ENCODE peak calls at places on chromosomes 13 and 19, in ten cellular contexts. F is body of pancreas, O is HL-60, J is left ventricle myocardium inferior, D is adrenal gland, L is HCT116, A is ovary, R is cardiac muscle cell, N is A549, U is heart left ventricle. C is an unnamed sample.

GRCh38 chr13:65112123-65113075 is 2117.7 kb downstream of the PCDH9 start:
- DNase-seq in F (no peak), O (no peak), J (no peak), D (no peak), L (no peak), A (no peak), R (no peak), N (no peak), U (no peak), C (no peak)

GRCh38 chr13:98837896-98838295 is 85.4 kb upstream of the SLC15A1 start:
- DNase-seq in F (no peak), O (no peak), J (no peak), D (no peak), L (no peak), A (no peak), R (no peak), N (no peak), U (no peak), C (no peak)

GRCh38 chr13:114338959-114339358 is 24.7 kb downstream of the CHAMP1 start:
- DNase-seq in F (no peak), O (no peak), J (no peak), D (no peak), L (no peak), A (no peak), R (no peak), N (no peak), U (no peak), C (no peak)

GRCh38 chr13:76667551-76667950 is 218.7 kb downstream of the KCTD12 start:
- DNase-seq in F (peak), O (peak), J (no peak), D (no peak), L (no peak), A (no peak), R (peak), N (no peak), U (no peak), C (no peak)

GRCh38 chr13:71618154-71618553 is 248.8 kb downstream of the DACH1 start:
- DNase-seq in F (no peak), O (no peak), J (no peak), D (no peak), L (no peak), A (no peak), R (peak), N (no peak), U (no peak), C (no peak)

GRCh38 chr19:28333909-28334308 is 879.0 kb downstream of the UQCRFS1 start:
- DNase-seq in F (no peak), O (no peak), J (no peak), D (no peak), L (no peak), A (no peak), R (no peak), N (no peak), U (no peak), C (no peak)

GRCh38 chr19:11181488-11181887 is 15.9 kb downstream of the KANK2 start:
- DNase-seq in F (no peak), O (no peak), J (no peak), D (no peak), L (no peak), A (no peak), R (no peak), N (no peak), U (no peak), C (no peak)

GRCh38 chr19:50432221-50432626 is 468 bp upstream of the MYBPC2 start:
- DNase-seq in F (no peak), O (no peak), J (no peak), D (peak), L (no peak), A (peak), R (peak), N (no peak), U (peak), C (no peak)

GRCh38 chr13:102017248-102017647 is 384.6 kb downstream of the FGF14 start:
- DNase-seq in F (no peak), O (no peak), J (no peak), D (no peak), L (no peak), A (no peak), R (no peak), N (no peak), U (no peak), C (no peak)

GRCh38 chr13:26721251-26721939 is 39.2 kb downstream of the GPR12 start:
- DNase-seq in F (no peak), O (peak), J (no peak), D (no peak), L (no peak), A (no peak), R (no peak), N (no peak), U (no peak), C (no peak)

GRCh38 chr13:68234278-68234677 is 1004.1 kb upstream of the PCDH9 start:
- DNase-seq in F (no peak), O (no peak), J (no peak), D (no peak), L (no peak), A (no peak), R (no peak), N (no peak), U (no peak), C (no peak)

GRCh38 chr19:16603090-16603489 is 24.9 kb downstream of the MED26 start:
- DNase-seq in F (no peak), O (no peak), J (no peak), D (no peak), L (no peak), A (no peak), R (peak), N (no peak), U (no peak), C (no peak)
- H3K27ac ChIP-seq in F (no peak), O (no peak), J (no peak), D (no peak), L (no peak), A (no peak), R (no peak), N (no peak), U (no peak), C (no peak)

GRCh38 chr19:36331353-36332228 is 47.4 kb downstream of the ZFP14 start:
- DNase-seq in F (peak), O (no peak), J (peak), D (peak), L (no peak), A (peak), R (peak), N (peak), U (peak), C (peak)

DNA sequence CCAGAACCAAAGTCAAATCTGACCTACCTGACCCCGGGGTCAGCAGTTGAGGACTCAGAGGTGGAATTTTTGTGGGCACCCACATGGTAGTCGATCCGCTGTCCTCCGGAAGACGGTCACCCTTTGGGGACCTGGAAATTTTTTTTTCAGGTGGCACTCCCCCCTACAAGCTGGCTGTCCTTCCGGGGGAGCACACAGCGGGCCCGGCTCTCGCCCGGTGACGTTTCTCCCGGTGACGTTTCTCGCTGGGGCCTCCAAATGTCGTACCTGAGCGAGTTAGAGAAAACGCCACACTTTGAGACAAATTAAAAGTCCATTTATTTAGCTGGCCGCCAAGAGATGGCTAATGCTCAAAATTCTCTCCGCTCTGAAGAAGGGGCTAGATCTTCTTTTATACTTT is 48.8 kb downstream of the ZFP14 start:
- DNase-seq in F (no peak), O (no peak), J (no peak), D (no peak), L (no peak), A (no peak), R (no peak), N (no peak), U (no peak), C (no peak)
- H3K4me3 ChIP-seq in F (no peak), O (no peak), J (peak), D (no peak), L (no peak), A (no peak), R (peak), N (no peak), U (no peak), C (no peak)

GRCh38 chr13:39364797-39365468 is 238.1 kb downstream of the LHFPL6 start:
- DNase-seq in F (no peak), O (no peak), J (no peak), D (peak), L (peak), A (no peak), R (peak), N (no peak), U (no peak), C (no peak)
- TF ChIP-seq CTCF in F (no peak), O (no peak), J (no peak), D (no peak), L (no peak), A (no peak), R (no peak), N (no peak), U (no peak), C (no peak)

DNA sequence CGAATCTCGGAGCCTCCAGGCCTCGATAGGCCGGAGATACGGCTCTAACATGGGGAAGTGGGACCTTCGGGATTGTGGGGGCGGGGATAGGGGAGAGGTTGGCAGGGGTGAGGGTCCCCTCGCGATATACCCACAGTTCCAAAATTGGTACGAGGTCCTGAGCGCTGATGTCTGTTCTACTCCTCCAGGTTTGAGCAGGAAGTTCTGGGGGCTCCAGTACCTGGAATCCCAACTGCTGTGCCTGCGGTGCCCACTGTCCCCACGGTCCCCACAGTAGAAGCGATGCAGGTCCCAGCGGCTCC is 447 bp downstream of the RBM42 start:
- DNase-seq in F (no peak), O (no peak), J (no peak), D (no peak), L (no peak), A (no peak), R (no peak), N (no peak), U (no peak), C (no peak)
- H3K27ac ChIP-seq in F (no peak), O (peak), J (peak), D (peak), L (peak), A (peak), R (peak), N (peak), U (peak), C (peak)

GRCh38 chr19:6056282-6056741 is 54.0 kb downstream of the RFX2 start:
- DNase-seq in F (no peak), O (no peak), J (no peak), D (no peak), L (no peak), A (no peak), R (no peak), N (no peak), U (no peak), C (no peak)

GRCh38 chr19:6057651-6058365 is 52.5 kb downstream of the RFX2 start:
- DNase-seq in F (no peak), O (no peak), J (no peak), D (no peak), L (no peak), A (no peak), R (no peak), N (no peak), U (no peak), C (no peak)

GRCh38 chr19:6058411-6059201 is 51.7 kb downstream of the RFX2 start:
- DNase-seq in F (no peak), O (no peak), J (no peak), D (no peak), L (no peak), A (no peak), R (no peak), N (no peak), U (no peak), C (no peak)

GRCh38 chr19:6055013-6055795 is 55.1 kb downstream of the RFX2 start:
- DNase-seq in F (no peak), O (no peak), J (no peak), D (no peak), L (no peak), A (no peak), R (no peak), N (no peak), U (no peak), C (no peak)

GRCh38 chr19:6056801-6057650 is 53.3 kb downstream of the RFX2 start:
- DNase-seq in F (peak), O (peak), J (peak), D (peak), L (no peak), A (peak), R (peak), N (peak), U (peak), C (no peak)
- H3K4me3 ChIP-seq in F (no peak), O (no peak), J (peak), D (no peak), L (no peak), A (no peak), R (no peak), N (no peak), U (peak), C (no peak)

GRCh38 chr13:43676320-43676719 is 110.5 kb downstream of the ENOX1 start:
- DNase-seq in F (no peak), O (no peak), J (no peak), D (no peak), L (no peak), A (no peak), R (no peak), N (no peak), U (no peak), C (no peak)
- TF ChIP-seq CTCF in F (no peak), O (no peak), J (no peak), D (no peak), L (no peak), A (no peak), R (no peak), N (no peak), U (no peak), C (no peak)

GRCh38 chr19:1213391-1214286 is 8.1 kb downstream of the STK11 start:
- DNase-seq in F (peak), O (peak), J (peak), D (peak), L (no peak), A (peak), R (peak), N (no peak), U (peak), C (peak)

GRCh38 chr19:1214862-1215731 is 9.5 kb downstream of the STK11 start:
- DNase-seq in F (peak), O (no peak), J (peak), D (peak), L (no peak), A (peak), R (no peak), N (no peak), U (peak), C (no peak)

GRCh38 chr19:1211494-1212234 is 6.1 kb downstream of the STK11 start:
- DNase-seq in F (peak), O (no peak), J (no peak), D (no peak), L (no peak), A (peak), R (peak), N (no peak), U (peak), C (no peak)

GRCh38 chr19:1216756-1217155 is 11.2 kb downstream of the STK11 start:
- DNase-seq in F (no peak), O (no peak), J (no peak), D (no peak), L (no peak), A (no peak), R (no peak), N (no peak), U (no peak), C (no peak)

DNA sequence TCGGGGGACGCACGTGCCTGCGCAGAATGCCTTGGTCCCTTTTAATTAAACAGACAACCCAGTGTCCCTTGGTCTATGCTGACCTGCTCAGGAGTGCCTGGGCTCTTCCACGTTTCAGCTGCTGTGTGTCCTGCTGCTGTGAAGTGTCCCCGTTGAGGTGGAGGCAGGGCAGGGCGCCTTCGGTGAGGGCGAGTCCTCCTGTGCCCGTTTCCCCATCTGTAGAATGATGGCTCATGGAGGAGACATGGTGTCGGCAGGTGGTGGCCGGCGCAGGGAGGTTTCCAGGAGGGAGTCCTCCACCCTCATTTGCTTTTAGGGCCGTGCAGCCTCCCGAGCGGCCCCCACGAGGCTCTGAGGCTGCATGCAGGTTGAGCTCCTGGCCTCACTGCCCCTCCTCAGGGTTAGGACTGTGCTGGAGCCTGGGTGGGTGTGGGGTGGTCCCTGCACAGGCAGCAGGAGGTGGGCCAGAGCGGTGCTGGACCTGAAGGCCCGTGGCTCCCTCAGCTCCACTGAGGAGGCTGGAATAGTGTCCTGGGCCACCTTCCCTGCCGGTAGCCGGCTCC is 8.8 kb downstream of the STK11 start:
- DNase-seq in F (no peak), O (no peak), J (no peak), D (no peak), L (no peak), A (no peak), R (no peak), N (no peak), U (no peak), C (no peak)
- H3K27ac ChIP-seq in F (no peak), O (peak), J (peak), D (peak), L (peak), A (peak), R (peak), N (peak), U (peak), C (no peak)

DNA sequence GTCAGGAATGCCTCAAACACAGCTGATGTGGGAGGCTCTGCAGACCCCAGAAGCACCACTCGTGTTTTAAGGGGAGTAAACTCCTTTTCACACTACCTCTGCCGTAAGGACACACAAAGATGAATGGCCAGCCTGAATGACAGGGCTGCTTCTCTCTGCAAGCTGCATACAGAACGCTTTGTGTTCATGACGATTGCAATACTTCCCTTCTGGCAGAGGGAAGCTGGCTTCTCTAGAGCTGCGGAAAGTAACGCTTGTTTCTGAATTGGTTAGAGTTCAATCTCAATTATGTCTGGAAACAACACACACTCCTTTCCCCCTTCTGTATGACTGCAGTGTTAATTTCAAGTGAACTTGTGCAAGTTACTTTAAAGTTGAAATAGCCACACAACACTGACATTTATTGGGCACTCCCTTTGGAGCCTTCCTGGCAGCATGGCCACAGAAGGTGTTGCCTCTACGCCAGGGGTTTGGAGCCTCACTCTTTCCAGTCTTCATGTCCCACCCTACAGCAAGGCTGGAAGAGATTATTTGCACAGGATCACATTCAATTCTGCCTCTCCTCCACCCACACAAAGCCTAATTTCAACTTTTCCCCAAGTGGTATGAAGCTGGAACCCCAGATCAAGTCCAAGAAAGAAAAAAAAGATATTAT is 242.6 kb downstream of the NDFIP2 start:
- DNase-seq in F (no peak), O (no peak), J (no peak), D (no peak), L (no peak), A (no peak), R (peak), N (no peak), U (peak), C (no peak)
- H3K4me3 ChIP-seq in F (no peak), O (no peak), J (peak), D (no peak), L (no peak), A (no peak), R (no peak), N (no peak), U (no peak), C (no peak)

GRCh38 chr13:66492479-66492878 is 737.7 kb downstream of the PCDH9 start:
- DNase-seq in F (no peak), O (no peak), J (no peak), D (no peak), L (peak), A (no peak), R (no peak), N (no peak), U (no peak), C (no peak)
- TF ChIP-seq CTCF in F (no peak), O (no peak), J (peak), D (no peak), L (no peak), A (no peak), R (no peak), N (peak), U (no peak), C (no peak)

GRCh38 chr19:13150919-13151604 is 851 bp downstream of the IER2 start:
- DNase-seq in F (peak), O (no peak), J (peak), D (peak), L (no peak), A (peak), R (peak), N (no peak), U (peak), C (no peak)
- H3K27ac ChIP-seq in F (peak), O (peak), J (peak), D (peak), L (peak), A (peak), R (peak), N (peak), U (peak), C (peak)